ENCODE peak calls at places on chromosomes 7 and 10, in five cellular contexts. One of them, this sample, is unnamed.

GRCh38 chr10:82176571-82176970 is 301.6 kb downstream of the NRG3 start:
- DNase-seq in H9: no peak
- DNase-seq in trophoblast cell: no peak
- DNase-seq in mesenchymal stem cell: no peak
- DNase-seq in H1: no peak
- DNase-seq in this sample: no peak

GRCh38 chr10:86393858-86394472 is 27.4 kb upstream of the GRID1 start:
- DNase-seq in H9: no peak
- DNase-seq in trophoblast cell: no peak
- DNase-seq in mesenchymal stem cell: no peak
- DNase-seq in H1: no peak
- DNase-seq in this sample: no peak

GRCh38 chr7:102195361-102195760 is 91.3 kb upstream of the SH2B2 start:
- DNase-seq in H9: no peak
- DNase-seq in trophoblast cell: no peak
- DNase-seq in mesenchymal stem cell: no peak
- DNase-seq in H1: no peak
- DNase-seq in this sample: no peak

GRCh38 chr7:36208406-36208805 is 55.4 kb downstream of the EEPD1 start:
- DNase-seq in H9: no peak
- DNase-seq in trophoblast cell: no peak
- DNase-seq in mesenchymal stem cell: peak; percentile 72
- DNase-seq in H1: no peak
- DNase-seq in this sample: no peak

GRCh38 chr10:120039826-120040225 is 147.3 kb downstream of the SEC23IP start:
- DNase-seq in H9: no peak
- DNase-seq in trophoblast cell: no peak
- DNase-seq in mesenchymal stem cell: no peak
- DNase-seq in H1: no peak
- DNase-seq in this sample: no peak

GRCh38 chr10:130403153-130403890 is 267.1 kb downstream of the GLRX3 start:
- DNase-seq in H9: peak; percentile 23
- DNase-seq in trophoblast cell: no peak
- DNase-seq in mesenchymal stem cell: no peak
- DNase-seq in H1: no peak
- DNase-seq in this sample: no peak

GRCh38 chr7:35752727-35753126 is 48.1 kb upstream of the SEPTIN7 start:
- DNase-seq in H9: no peak
- DNase-seq in trophoblast cell: no peak
- DNase-seq in mesenchymal stem cell: peak; percentile 55
- DNase-seq in H1: no peak
- DNase-seq in this sample: no peak

GRCh38 chr10:351770-352318 is 216.6 kb downstream of the ZMYND11 start:
- DNase-seq in H9: no peak
- DNase-seq in trophoblast cell: no peak
- DNase-seq in mesenchymal stem cell: no peak
- DNase-seq in H1: no peak
- DNase-seq in this sample: no peak

GRCh38 chr10:114573330-114574045 is 84.6 kb downstream of the ABLIM1 start:
- DNase-seq in H9: no peak
- DNase-seq in trophoblast cell: no peak
- DNase-seq in mesenchymal stem cell: no peak
- DNase-seq in H1: no peak
- DNase-seq in this sample: no peak

GRCh38 chr10:114576132-114576487 is 82.0 kb downstream of the ABLIM1 start:
- DNase-seq in H9: no peak
- DNase-seq in trophoblast cell: no peak
- DNase-seq in mesenchymal stem cell: no peak
- DNase-seq in H1: no peak
- DNase-seq in this sample: no peak

GRCh38 chr10:114576716-114577115 is 81.4 kb downstream of the ABLIM1 start:
- DNase-seq in H9: no peak
- DNase-seq in trophoblast cell: no peak
- DNase-seq in mesenchymal stem cell: no peak
- DNase-seq in H1: no peak
- DNase-seq in this sample: no peak

GRCh38 chr10:114577133-114577532 is 80.9 kb downstream of the ABLIM1 start:
- DNase-seq in H9: no peak
- DNase-seq in trophoblast cell: no peak
- DNase-seq in mesenchymal stem cell: peak; percentile 65
- DNase-seq in H1: no peak
- DNase-seq in this sample: no peak

DNA sequence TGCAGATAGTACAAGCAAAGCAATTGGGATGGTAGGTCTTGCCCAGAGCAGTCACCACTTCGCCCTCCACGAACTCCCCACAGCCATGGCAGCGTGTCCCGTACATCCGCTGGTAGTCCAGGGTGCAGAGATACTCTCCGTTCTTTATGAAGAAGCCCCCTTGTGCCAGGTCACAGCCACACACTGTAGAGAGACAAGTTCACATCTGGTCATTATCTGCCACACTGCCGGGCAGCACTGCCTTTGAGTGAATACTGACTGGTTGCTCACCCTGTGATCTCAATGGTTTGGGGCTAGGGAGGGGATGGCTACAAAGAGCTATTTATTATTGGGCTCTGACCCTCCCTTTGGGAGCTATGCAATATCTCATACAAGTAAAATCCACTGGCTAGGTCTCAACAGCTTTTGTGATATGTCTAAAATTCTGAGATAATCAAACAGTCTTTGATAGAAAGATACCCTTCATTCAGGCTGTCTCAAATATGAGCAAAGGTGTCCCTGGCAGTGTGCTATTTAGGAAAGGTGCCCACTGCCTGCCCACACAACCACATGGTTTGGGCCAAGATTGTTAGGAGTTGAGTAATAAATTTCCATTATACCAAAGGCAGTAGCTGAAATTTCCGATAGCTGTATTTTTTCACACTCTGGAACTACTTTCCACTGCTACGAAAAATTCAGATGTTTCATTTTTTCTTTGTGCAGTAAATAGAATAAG is 82.5 kb downstream of the ABLIM1 start:
- DNase-seq in H9: no peak
- DNase-seq in trophoblast cell: no peak
- DNase-seq in mesenchymal stem cell: no peak
- DNase-seq in H1: no peak
- DNase-seq in this sample: no peak
- H2BK12ac ChIP-seq in H9: no peak overlapping the region
- H2BK12ac ChIP-seq in trophoblast cell: no peak overlapping the region
- H2BK12ac ChIP-seq in mesenchymal stem cell: no peak overlapping the region
- H2BK12ac ChIP-seq in H1: no peak overlapping the region
- H2BK12ac ChIP-seq in this sample: no peak overlapping the region

GRCh38 chr10:84308481-84309304 is 19.7 kb upstream of the CCSER2 start:
- DNase-seq in H9: no peak
- DNase-seq in trophoblast cell: peak; percentile 11
- DNase-seq in mesenchymal stem cell: peak; percentile 71
- DNase-seq in H1: no peak
- DNase-seq in this sample: no peak
- H2AK5ac ChIP-seq in H9: no peak overlapping the region
- H2AK5ac ChIP-seq in trophoblast cell: no peak overlapping the region
- H2AK5ac ChIP-seq in mesenchymal stem cell: no peak overlapping the region
- H2AK5ac ChIP-seq in H1: no peak overlapping the region
- H2AK5ac ChIP-seq in this sample: no peak overlapping the region

GRCh38 chr10:34489436-34489835 is 325.7 kb downstream of the PARD3 start:
- DNase-seq in H9: no peak
- DNase-seq in trophoblast cell: no peak
- DNase-seq in mesenchymal stem cell: no peak
- DNase-seq in H1: no peak
- DNase-seq in this sample: no peak

GRCh38 chr10:34484164-34484563 is 330.9 kb downstream of the PARD3 start:
- DNase-seq in H9: no peak
- DNase-seq in trophoblast cell: no peak
- DNase-seq in mesenchymal stem cell: no peak
- DNase-seq in H1: no peak
- DNase-seq in this sample: no peak

GRCh38 chr10:34488476-34489130 is 326.5 kb downstream of the PARD3 start:
- DNase-seq in H9: no peak
- DNase-seq in trophoblast cell: no peak
- DNase-seq in mesenchymal stem cell: no peak
- DNase-seq in H1: no peak
- DNase-seq in this sample: no peak

GRCh38 chr10:34489973-34490372 is 325.1 kb downstream of the PARD3 start:
- DNase-seq in H9: no peak
- DNase-seq in trophoblast cell: no peak
- DNase-seq in mesenchymal stem cell: peak; percentile 71
- DNase-seq in H1: no peak
- DNase-seq in this sample: no peak

GRCh38 chr10:34486008-34486407 is 329.1 kb downstream of the PARD3 start:
- DNase-seq in H9: no peak
- DNase-seq in trophoblast cell: no peak
- DNase-seq in mesenchymal stem cell: no peak
- DNase-seq in H1: no peak
- DNase-seq in this sample: no peak
- H3K18ac ChIP-seq in H9: no peak overlapping the region
- H3K18ac ChIP-seq in trophoblast cell: no peak overlapping the region
- H3K18ac ChIP-seq in mesenchymal stem cell: no peak overlapping the region
- H3K18ac ChIP-seq in H1: peak overlapping the region; percentile 65
- H3K18ac ChIP-seq in this sample: no peak overlapping the region

GRCh38 chr7:2569421-2569820 is 10.6 kb downstream of the IQCE start:
- DNase-seq in H9: no peak
- DNase-seq in trophoblast cell: no peak
- DNase-seq in mesenchymal stem cell: no peak
- DNase-seq in H1: no peak
- DNase-seq in this sample: no peak
- H2BK12ac ChIP-seq in H9: no peak overlapping the region
- H2BK12ac ChIP-seq in trophoblast cell: no peak overlapping the region
- H2BK12ac ChIP-seq in mesenchymal stem cell: no peak overlapping the region
- H2BK12ac ChIP-seq in H1: no peak overlapping the region
- H2BK12ac ChIP-seq in this sample: no peak overlapping the region

GRCh38 chr10:3764626-3765375 is 20.2 kb downstream of the KLF6 start:
- DNase-seq in H9: no peak
- DNase-seq in trophoblast cell: no peak
- DNase-seq in mesenchymal stem cell: no peak
- DNase-seq in H1: no peak
- DNase-seq in this sample: no peak
- H2AK5ac ChIP-seq in H9: no peak overlapping the region
- H2AK5ac ChIP-seq in trophoblast cell: no peak overlapping the region
- H2AK5ac ChIP-seq in mesenchymal stem cell: peak overlapping the region; percentile 54
- H2AK5ac ChIP-seq in H1: no peak overlapping the region
- H2AK5ac ChIP-seq in this sample: no peak overlapping the region